ENCODE peak calls at places on chromosome 2, in ten cellular contexts. One of them, this sample, is unnamed.

GRCh38 chr2:39158351-39158750 is 37.5 kb upstream of the SOS1 start:
- DNase-seq in cardiac muscle cell: peak; percentile 21
- DNase-seq in ascending aorta: no peak
- DNase-seq in dorsolateral prefrontal cortex: no peak
- DNase-seq in IMR-90: peak; percentile 18
- DNase-seq in coronary artery: no peak
- DNase-seq in prostate gland: no peak
- DNase-seq in body of pancreas: no peak
- DNase-seq in K562: no peak
- DNase-seq in fibroblast of the aortic adventitia: no peak
- DNase-seq in this sample: no peak

GRCh38 chr2:108414256-108414876 is 34.6 kb upstream of the GCC2 start:
- DNase-seq in fibroblast of the aortic adventitia: no peak
- DNase-seq in K562: peak; percentile 24
- DNase-seq in dorsolateral prefrontal cortex: no peak
- DNase-seq in IMR-90: peak; percentile 6
- DNase-seq in body of pancreas: no peak
- DNase-seq in coronary artery: no peak
- DNase-seq in prostate gland: no peak
- DNase-seq in cardiac muscle cell: no peak
- DNase-seq in ascending aorta: no peak
- DNase-seq in this sample: no peak

GRCh38 chr2:177314194-177314593 is 49.7 kb upstream of the NFE2L2 start:
- DNase-seq in prostate gland: no peak
- DNase-seq in coronary artery: no peak
- DNase-seq in K562: no peak
- DNase-seq in fibroblast of the aortic adventitia: peak; percentile 98
- DNase-seq in dorsolateral prefrontal cortex: no peak
- DNase-seq in IMR-90: peak; percentile 95
- DNase-seq in ascending aorta: no peak
- DNase-seq in cardiac muscle cell: peak; percentile 84
- DNase-seq in body of pancreas: no peak
- DNase-seq in this sample: no peak

GRCh38 chr2:24926602-24927252 is 6.7 kb upstream of the ADCY3 start:
- DNase-seq in dorsolateral prefrontal cortex: no peak
- DNase-seq in fibroblast of the aortic adventitia: peak; percentile 57
- DNase-seq in ascending aorta: peak; percentile 85
- DNase-seq in body of pancreas: peak; percentile 46
- DNase-seq in cardiac muscle cell: peak; percentile 57
- DNase-seq in prostate gland: no peak
- DNase-seq in K562: no peak
- DNase-seq in coronary artery: peak; percentile 85
- DNase-seq in IMR-90: no peak
- DNase-seq in this sample: peak; percentile 40

GRCh38 chr2:184524551-184525382 is 73.6 kb upstream of the ZNF804A start:
- DNase-seq in coronary artery: no peak
- DNase-seq in K562: no peak
- DNase-seq in prostate gland: no peak
- DNase-seq in IMR-90: no peak
- DNase-seq in fibroblast of the aortic adventitia: no peak
- DNase-seq in ascending aorta: no peak
- DNase-seq in cardiac muscle cell: no peak
- DNase-seq in body of pancreas: no peak
- DNase-seq in dorsolateral prefrontal cortex: no peak
- DNase-seq in this sample: no peak

GRCh38 chr2:235511187-235511661 is 17.4 kb downstream of the AGAP1 start:
- DNase-seq in body of pancreas: peak; percentile 59
- DNase-seq in ascending aorta: no peak
- DNase-seq in coronary artery: no peak
- DNase-seq in prostate gland: no peak
- DNase-seq in IMR-90: peak; percentile 88
- DNase-seq in dorsolateral prefrontal cortex: no peak
- DNase-seq in fibroblast of the aortic adventitia: peak; percentile 88
- DNase-seq in K562: no peak
- DNase-seq in cardiac muscle cell: peak; percentile 62
- DNase-seq in this sample: no peak

GRCh38 chr2:239259603-239260298 is 141.1 kb downstream of the HDAC4 start:
- DNase-seq in IMR-90: no peak
- DNase-seq in K562: no peak
- DNase-seq in body of pancreas: peak; percentile 3
- DNase-seq in ascending aorta: no peak
- DNase-seq in coronary artery: peak; percentile 65
- DNase-seq in dorsolateral prefrontal cortex: no peak
- DNase-seq in cardiac muscle cell: no peak
- DNase-seq in fibroblast of the aortic adventitia: no peak
- DNase-seq in prostate gland: no peak
- DNase-seq in this sample: no peak

GRCh38 chr2:61340242-61340641 is 130.6 kb downstream of the USP34 start:
- DNase-seq in dorsolateral prefrontal cortex: no peak
- DNase-seq in fibroblast of the aortic adventitia: peak; percentile 48
- DNase-seq in cardiac muscle cell: peak; percentile 63
- DNase-seq in K562: no peak
- DNase-seq in body of pancreas: no peak
- DNase-seq in prostate gland: no peak
- DNase-seq in coronary artery: no peak
- DNase-seq in ascending aorta: no peak
- DNase-seq in IMR-90: peak; percentile 91
- DNase-seq in this sample: no peak

GRCh38 chr2:149027602-149028250 is 10.8 kb upstream of the LYPD6B start:
- DNase-seq in coronary artery: no peak
- DNase-seq in prostate gland: no peak
- DNase-seq in ascending aorta: no peak
- DNase-seq in K562: no peak
- DNase-seq in fibroblast of the aortic adventitia: no peak
- DNase-seq in body of pancreas: no peak
- DNase-seq in cardiac muscle cell: no peak
- DNase-seq in IMR-90: no peak
- DNase-seq in dorsolateral prefrontal cortex: no peak
- DNase-seq in this sample: no peak

DNA sequence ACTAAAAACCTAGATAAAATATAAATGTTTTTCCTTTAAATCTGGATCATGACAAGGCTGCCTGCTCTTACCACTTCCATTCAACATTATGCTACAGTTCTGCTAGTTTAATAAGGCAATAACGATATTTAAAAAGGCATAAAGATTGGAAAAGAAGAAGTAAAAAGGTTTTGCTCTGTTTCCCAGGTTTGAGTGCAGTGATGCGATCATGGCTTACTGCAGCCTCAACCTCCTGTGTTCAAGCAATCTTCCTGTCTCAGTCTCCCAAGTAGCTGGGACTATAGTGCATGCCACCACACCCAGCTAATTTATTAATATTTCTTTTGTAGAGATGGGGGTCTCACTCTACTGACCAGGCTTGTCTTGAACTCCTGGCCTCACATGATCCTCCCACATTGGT is 40.8 kb downstream of the PROKR1 start:
- DNase-seq in IMR-90: no peak
- DNase-seq in prostate gland: no peak
- DNase-seq in ascending aorta: no peak
- DNase-seq in body of pancreas: no peak
- DNase-seq in fibroblast of the aortic adventitia: no peak
- DNase-seq in cardiac muscle cell: no peak
- DNase-seq in K562: no peak
- DNase-seq in dorsolateral prefrontal cortex: no peak
- DNase-seq in coronary artery: no peak
- DNase-seq in this sample: no peak
- H3K4me3 ChIP-seq in IMR-90: no peak overlapping the region
- H3K4me3 ChIP-seq in prostate gland: no peak overlapping the region
- H3K4me3 ChIP-seq in ascending aorta: no peak overlapping the region
- H3K4me3 ChIP-seq in body of pancreas: no peak overlapping the region
- H3K4me3 ChIP-seq in fibroblast of the aortic adventitia: no peak overlapping the region
- H3K4me3 ChIP-seq in cardiac muscle cell: no peak overlapping the region
- H3K4me3 ChIP-seq in K562: no peak overlapping the region
- H3K4me3 ChIP-seq in dorsolateral prefrontal cortex: no peak overlapping the region
- H3K4me3 ChIP-seq in coronary artery: no peak overlapping the region
- H3K4me3 ChIP-seq in this sample: no peak overlapping the region

GRCh38 chr2:18411571-18411970 is 148.9 kb downstream of the RDH14 start:
- DNase-seq in coronary artery: no peak
- DNase-seq in K562: no peak
- DNase-seq in dorsolateral prefrontal cortex: no peak
- DNase-seq in ascending aorta: no peak
- DNase-seq in prostate gland: no peak
- DNase-seq in IMR-90: no peak
- DNase-seq in fibroblast of the aortic adventitia: no peak
- DNase-seq in cardiac muscle cell: no peak
- DNase-seq in body of pancreas: no peak
- DNase-seq in this sample: no peak

GRCh38 chr2:18410543-18410942 is 149.9 kb downstream of the RDH14 start:
- DNase-seq in ascending aorta: no peak
- DNase-seq in body of pancreas: no peak
- DNase-seq in IMR-90: no peak
- DNase-seq in prostate gland: no peak
- DNase-seq in cardiac muscle cell: no peak
- DNase-seq in coronary artery: no peak
- DNase-seq in K562: no peak
- DNase-seq in fibroblast of the aortic adventitia: no peak
- DNase-seq in dorsolateral prefrontal cortex: no peak
- DNase-seq in this sample: no peak

GRCh38 chr2:18413794-18414396 is 146.6 kb downstream of the RDH14 start:
- DNase-seq in prostate gland: no peak
- DNase-seq in fibroblast of the aortic adventitia: peak; percentile 92
- DNase-seq in K562: no peak
- DNase-seq in IMR-90: peak; percentile 89
- DNase-seq in body of pancreas: no peak
- DNase-seq in cardiac muscle cell: peak; percentile 87
- DNase-seq in dorsolateral prefrontal cortex: no peak
- DNase-seq in ascending aorta: peak; percentile 65
- DNase-seq in coronary artery: no peak
- DNase-seq in this sample: no peak

DNA sequence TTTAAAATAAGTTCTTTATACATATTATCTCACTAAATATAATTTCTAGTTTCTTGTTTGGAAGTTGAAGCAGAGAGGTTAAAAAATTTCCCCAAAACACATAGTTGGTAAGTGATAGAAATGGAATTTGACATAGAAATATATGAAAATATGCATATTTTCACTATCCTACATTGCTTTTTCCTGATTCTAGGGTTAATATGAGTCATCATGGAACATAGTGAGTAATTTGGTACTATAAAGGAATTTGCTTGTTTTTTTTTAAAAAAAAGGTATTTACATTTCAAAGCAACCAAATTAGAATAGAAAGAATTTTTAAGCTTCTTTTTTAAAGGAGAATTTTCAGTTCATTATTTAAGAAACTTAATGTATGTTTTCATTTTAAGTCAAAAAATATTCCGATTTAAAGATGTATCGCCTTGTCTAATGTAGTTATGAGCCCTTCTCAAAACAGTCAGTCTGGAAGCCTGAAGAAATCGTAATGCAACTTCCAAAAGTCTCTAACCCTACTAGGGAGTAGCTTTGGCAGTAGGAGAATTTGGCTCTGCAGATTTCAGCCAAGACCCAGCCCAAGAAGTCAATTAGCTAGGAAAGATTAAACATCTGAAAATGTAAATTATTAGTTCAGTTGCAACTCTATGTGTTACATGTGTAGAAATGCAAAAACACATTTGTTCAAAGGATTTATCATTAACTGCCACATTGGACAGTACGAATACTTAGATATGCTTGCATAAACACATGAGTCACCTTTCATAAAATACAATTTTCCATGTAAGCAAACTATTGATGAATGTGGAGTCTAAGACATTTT is 147.3 kb downstream of the RDH14 start:
- DNase-seq in coronary artery: no peak
- DNase-seq in IMR-90: peak; percentile 55
- DNase-seq in cardiac muscle cell: peak; percentile 34
- DNase-seq in body of pancreas: no peak
- DNase-seq in ascending aorta: no peak
- DNase-seq in prostate gland: no peak
- DNase-seq in fibroblast of the aortic adventitia: peak; percentile 77
- DNase-seq in dorsolateral prefrontal cortex: no peak
- DNase-seq in K562: no peak
- DNase-seq in this sample: no peak
- H3K4me3 ChIP-seq in coronary artery: peak overlapping the region; percentile 4
- H3K4me3 ChIP-seq in IMR-90: no peak overlapping the region
- H3K4me3 ChIP-seq in cardiac muscle cell: no peak overlapping the region
- H3K4me3 ChIP-seq in body of pancreas: no peak overlapping the region
- H3K4me3 ChIP-seq in ascending aorta: no peak overlapping the region
- H3K4me3 ChIP-seq in prostate gland: no peak overlapping the region
- H3K4me3 ChIP-seq in fibroblast of the aortic adventitia: peak overlapping the region; percentile 4
- H3K4me3 ChIP-seq in dorsolateral prefrontal cortex: no peak overlapping the region
- H3K4me3 ChIP-seq in K562: no peak overlapping the region
- H3K4me3 ChIP-seq in this sample: no peak overlapping the region

GRCh38 chr2:202024871-202025270 is 8.8 kb upstream of the FZD7 start:
- DNase-seq in prostate gland: no peak
- DNase-seq in cardiac muscle cell: no peak
- DNase-seq in K562: no peak
- DNase-seq in IMR-90: no peak
- DNase-seq in coronary artery: no peak
- DNase-seq in body of pancreas: no peak
- DNase-seq in ascending aorta: no peak
- DNase-seq in dorsolateral prefrontal cortex: no peak
- DNase-seq in fibroblast of the aortic adventitia: no peak
- DNase-seq in this sample: no peak
- H3K4me3 ChIP-seq in prostate gland: no peak overlapping the region
- H3K4me3 ChIP-seq in cardiac muscle cell: no peak overlapping the region
- H3K4me3 ChIP-seq in K562: no peak overlapping the region
- H3K4me3 ChIP-seq in IMR-90: no peak overlapping the region
- H3K4me3 ChIP-seq in coronary artery: no peak overlapping the region
- H3K4me3 ChIP-seq in body of pancreas: no peak overlapping the region
- H3K4me3 ChIP-seq in ascending aorta: no peak overlapping the region
- H3K4me3 ChIP-seq in dorsolateral prefrontal cortex: no peak overlapping the region
- H3K4me3 ChIP-seq in fibroblast of the aortic adventitia: no peak overlapping the region
- H3K4me3 ChIP-seq in this sample: no peak overlapping the region

GRCh38 chr2:233362742-233363141 is 8.4 kb downstream of the DGKD start:
- DNase-seq in body of pancreas: no peak
- DNase-seq in cardiac muscle cell: no peak
- DNase-seq in K562: no peak
- DNase-seq in fibroblast of the aortic adventitia: no peak
- DNase-seq in dorsolateral prefrontal cortex: no peak
- DNase-seq in ascending aorta: no peak
- DNase-seq in coronary artery: no peak
- DNase-seq in prostate gland: no peak
- DNase-seq in IMR-90: no peak
- DNase-seq in this sample: no peak

GRCh38 chr2:233358864-233359386 is 4.6 kb downstream of the DGKD start:
- DNase-seq in cardiac muscle cell: no peak
- DNase-seq in IMR-90: no peak
- DNase-seq in body of pancreas: no peak
- DNase-seq in coronary artery: no peak
- DNase-seq in fibroblast of the aortic adventitia: no peak
- DNase-seq in dorsolateral prefrontal cortex: no peak
- DNase-seq in K562: no peak
- DNase-seq in prostate gland: no peak
- DNase-seq in ascending aorta: no peak
- DNase-seq in this sample: no peak

GRCh38 chr2:233359823-233360222 is 5.5 kb downstream of the DGKD start:
- DNase-seq in ascending aorta: peak; percentile 47
- DNase-seq in dorsolateral prefrontal cortex: no peak
- DNase-seq in coronary artery: no peak
- DNase-seq in prostate gland: no peak
- DNase-seq in body of pancreas: no peak
- DNase-seq in cardiac muscle cell: no peak
- DNase-seq in fibroblast of the aortic adventitia: no peak
- DNase-seq in K562: no peak
- DNase-seq in IMR-90: no peak
- DNase-seq in this sample: no peak

GRCh38 chr2:233361298-233361697 is 7.0 kb downstream of the DGKD start:
- DNase-seq in fibroblast of the aortic adventitia: no peak
- DNase-seq in ascending aorta: no peak
- DNase-seq in IMR-90: no peak
- DNase-seq in coronary artery: no peak
- DNase-seq in cardiac muscle cell: no peak
- DNase-seq in prostate gland: no peak
- DNase-seq in body of pancreas: no peak
- DNase-seq in dorsolateral prefrontal cortex: no peak
- DNase-seq in K562: no peak
- DNase-seq in this sample: no peak

GRCh38 chr2:233360771-233361176 is 6.5 kb downstream of the DGKD start:
- DNase-seq in cardiac muscle cell: no peak
- DNase-seq in prostate gland: no peak
- DNase-seq in IMR-90: no peak
- DNase-seq in body of pancreas: no peak
- DNase-seq in coronary artery: no peak
- DNase-seq in dorsolateral prefrontal cortex: no peak
- DNase-seq in ascending aorta: peak; percentile 18
- DNase-seq in fibroblast of the aortic adventitia: no peak
- DNase-seq in K562: peak; percentile 61
- DNase-seq in this sample: no peak
- H3K4me3 ChIP-seq in cardiac muscle cell: no peak overlapping the region
- H3K4me3 ChIP-seq in prostate gland: no peak overlapping the region
- H3K4me3 ChIP-seq in IMR-90: no peak overlapping the region
- H3K4me3 ChIP-seq in body of pancreas: no peak overlapping the region
- H3K4me3 ChIP-seq in coronary artery: no peak overlapping the region
- H3K4me3 ChIP-seq in dorsolateral prefrontal cortex: no peak overlapping the region
- H3K4me3 ChIP-seq in ascending aorta: no peak overlapping the region
- H3K4me3 ChIP-seq in fibroblast of the aortic adventitia: no peak overlapping the region
- H3K4me3 ChIP-seq in K562: no peak overlapping the region
- H3K4me3 ChIP-seq in this sample: no peak overlapping the region

This sample was measured in breast epithelium.